ENCODE peak calls at places on chromosomes 3 and 15, in four cellular contexts. S is GM23338, G is HCT116, L is PC-3. U is an unnamed sample.

GRCh38 chr3:55526332-55527030 is 39.4 kb upstream of the WNT5A start:
- DNase-seq in S (no peak), G (no peak), L (peak), U (no peak)

GRCh38 chr3:175346573-175347356 is 487.6 kb downstream of the NAALADL2 start:
- DNase-seq in S (no peak), G (peak), L (peak), U (no peak)

GRCh38 chr3:181086011-181086410 is 96.5 kb upstream of the DNAJC19 start:
- DNase-seq in S (no peak), G (no peak), L (no peak), U (no peak)

GRCh38 chr3:195227871-195228270 is 43.1 kb downstream of the XXYLT1 start:
- DNase-seq in S (no peak), G (no peak), L (peak), U (no peak)

GRCh38 chr3:150746791-150747590 is 16.0 kb downstream of the SIAH2 start:
- DNase-seq in S (no peak), G (no peak), L (no peak), U (no peak)

GRCh38 chr3:190321789-190322603 is at the start of gene CLDN1:
- DNase-seq in S (peak), G (peak), L (peak), U (peak)

GRCh38 chr3:188974856-188975611 is 196.7 kb upstream of the TPRG1 start:
- DNase-seq in S (no peak), G (no peak), L (peak), U (no peak)

GRCh38 chr3:135107043-135107442 is 312.0 kb downstream of the EPHB1 start:
- DNase-seq in S (no peak), G (no peak), L (no peak), U (no peak)

GRCh38 chr3:72973031-72973723 is 23.4 kb upstream of the PPP4R2 start:
- DNase-seq in S (peak), G (no peak), L (no peak), U (no peak)

GRCh38 chr15:45402955-45403892 is 24.9 kb upstream of the GATM start:
- DNase-seq in S (peak), G (no peak), L (peak), U (peak)

GRCh38 chr3:149120051-149120972 is 9.1 kb upstream of the HPS3 start:
- DNase-seq in S (peak), G (peak), L (peak), U (peak)

GRCh38 chr3:145900056-145900829 is 260.7 kb downstream of the PLOD2 start:
- DNase-seq in S (no peak), G (no peak), L (no peak), U (no peak)

GRCh38 chr3:154818676-154819255 is 261.4 kb upstream of the MME start:
- DNase-seq in S (no peak), G (no peak), L (no peak), U (no peak)

GRCh38 chr3:47910777-47911440 is 105.3 kb downstream of the MAP4 start:
- DNase-seq in S (no peak), G (peak), L (peak), U (no peak)
- TF ChIP-seq EZH2phosphoT487 in S (no peak), G (no peak), L (no peak), U (no peak)

DNA sequence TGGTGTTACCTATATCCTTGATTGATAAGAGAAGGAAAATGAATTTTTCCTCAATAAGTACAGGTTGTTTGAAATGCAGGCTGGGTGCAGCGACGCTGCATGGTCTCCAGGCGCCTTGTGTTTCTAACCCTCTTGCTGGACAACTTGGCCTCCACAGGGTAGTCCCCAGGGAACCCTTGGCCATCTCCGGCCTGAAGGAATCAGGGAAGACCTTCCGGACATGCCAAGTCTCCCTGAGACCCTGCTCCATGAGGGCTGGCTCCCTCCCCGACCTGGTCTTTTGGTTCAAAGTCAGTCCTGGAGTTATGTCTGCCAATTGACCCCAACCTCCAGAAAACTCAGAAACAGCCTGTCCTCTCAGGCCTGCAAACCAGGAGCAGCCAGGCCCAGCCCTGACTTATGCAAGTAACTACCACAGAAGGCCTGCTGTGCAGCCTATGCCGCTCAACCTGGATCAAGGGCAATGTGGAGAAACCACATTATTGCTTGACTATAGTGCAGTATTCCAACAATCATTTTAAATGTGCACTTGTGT is 98.3 kb downstream of the LIPC start:
- DNase-seq in S (no peak), G (no peak), L (no peak), U (no peak)
- TF ChIP-seq EZH2phosphoT487 in S (no peak), G (no peak), L (no peak), U (no peak)

GRCh38 chr15:29677450-29677849 is 144.8 kb downstream of the TJP1 start:
- DNase-seq in S (no peak), G (no peak), L (no peak), U (no peak)

GRCh38 chr15:29677871-29678431 is 144.3 kb downstream of the TJP1 start:
- DNase-seq in S (no peak), G (no peak), L (no peak), U (no peak)

GRCh38 chr15:29678504-29679034 is 143.7 kb downstream of the TJP1 start:
- DNase-seq in S (no peak), G (no peak), L (no peak), U (no peak)

GRCh38 chr15:29675791-29676301 is 146.4 kb downstream of the TJP1 start:
- DNase-seq in S (peak), G (no peak), L (no peak), U (peak)

GRCh38 chr15:29676961-29677402 is 145.3 kb downstream of the TJP1 start:
- DNase-seq in S (no peak), G (no peak), L (peak), U (peak)
- TF ChIP-seq EZH2phosphoT487 in S (no peak), G (no peak), L (no peak), U (no peak)

GRCh38 chr15:74438696-74439316 is 5.0 kb upstream of the SEMA7A start:
- DNase-seq in S (peak), G (peak), L (peak), U (peak)
- TF ChIP-seq EZH2phosphoT487 in S (no peak), G (no peak), L (no peak), U (no peak)

GRCh38 chr3:29977360-29977759 is 629.0 kb upstream of the TGFBR2 start:
- DNase-seq in S (no peak), G (no peak), L (no peak), U (no peak)
- TF ChIP-seq EZH2phosphoT487 in S (no peak), G (no peak), L (no peak), U (no peak)

DNA sequence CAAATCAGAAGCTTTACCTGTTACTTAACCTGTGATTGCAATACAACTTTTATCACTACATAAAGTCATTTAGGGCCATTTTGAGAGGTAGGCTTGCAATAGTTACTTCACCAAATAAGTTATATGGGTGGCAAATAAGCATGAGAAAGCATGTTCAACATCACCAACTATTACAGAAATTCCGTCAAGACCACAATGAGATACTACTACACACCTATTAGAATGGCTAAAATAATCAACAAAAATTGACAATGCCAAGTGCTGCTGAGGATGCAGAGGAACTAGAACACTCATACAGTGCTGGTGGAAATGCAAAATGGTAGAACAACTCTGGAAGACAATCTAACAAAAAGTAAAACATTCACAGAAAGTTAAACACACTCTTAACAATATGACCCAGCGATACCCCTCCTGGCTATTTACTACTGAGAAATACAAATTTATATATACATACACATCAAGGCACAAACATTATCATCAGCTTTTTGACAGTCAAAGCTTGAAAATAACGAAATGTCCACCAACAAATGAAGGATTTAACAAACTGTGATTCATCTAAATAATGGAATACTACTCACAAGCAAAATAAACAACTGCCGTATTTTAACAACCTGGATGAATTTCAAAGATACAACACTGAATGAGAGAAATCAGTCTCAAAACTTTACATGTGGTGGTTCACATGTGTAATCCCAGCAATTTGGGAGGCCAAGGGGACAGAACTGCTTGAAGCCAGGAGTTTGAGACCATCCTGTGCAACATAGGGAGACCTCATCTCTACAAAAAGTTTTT is 82.9 kb downstream of the MYO9A start:
- DNase-seq in S (no peak), G (no peak), L (no peak), U (no peak)
- TF ChIP-seq EZH2phosphoT487 in S (no peak), G (no peak), L (no peak), U (no peak)

U was measured in neural progenitor cell.